ENCODE peak calls at places on chromosomes 2 and 18, in five cellular contexts. One of them, this sample, is unnamed.

GRCh38 chr2:117931266-117931665 is 82.6 kb downstream of the CCDC93 start:
- DNase-seq in HTR-8/SVneo: no peak
- DNase-seq in HFFc6: no peak
- DNase-seq in NCI-H460: no peak
- DNase-seq in H54: no peak
- DNase-seq in this sample: no peak

GRCh38 chr2:226985227-226985946 is 149.5 kb downstream of the RHBDD1 start:
- DNase-seq in HTR-8/SVneo: peak; percentile 56
- DNase-seq in HFFc6: peak; percentile 79
- DNase-seq in NCI-H460: peak; percentile 75
- DNase-seq in H54: peak; percentile 39
- DNase-seq in this sample: peak; percentile 62

GRCh38 chr2:99611786-99612185 is 122.0 kb upstream of the REV1 start:
- DNase-seq in HTR-8/SVneo: no peak
- DNase-seq in HFFc6: no peak
- DNase-seq in NCI-H460: no peak
- DNase-seq in H54: no peak
- DNase-seq in this sample: no peak

GRCh38 chr2:15074751-15075700 is 442.5 kb downstream of the LRATD1 start:
- DNase-seq in HTR-8/SVneo: no peak
- DNase-seq in HFFc6: no peak
- DNase-seq in NCI-H460: no peak
- DNase-seq in H54: no peak
- DNase-seq in this sample: no peak

GRCh38 chr18:76412818-76413565 is 82.0 kb downstream of the ZNF516 start:
- DNase-seq in HTR-8/SVneo: no peak
- DNase-seq in HFFc6: peak; percentile 68
- DNase-seq in NCI-H460: no peak
- DNase-seq in H54: no peak
- DNase-seq in this sample: peak; percentile 46

GRCh38 chr18:50280707-50281294 is 522 bp downstream of the MBD1 start:
- DNase-seq in HTR-8/SVneo: no peak
- DNase-seq in HFFc6: no peak
- DNase-seq in NCI-H460: no peak
- DNase-seq in H54: no peak
- DNase-seq in this sample: no peak

GRCh38 chr2:11398710-11399109 is 54.3 kb upstream of the ROCK2 start:
- DNase-seq in HTR-8/SVneo: no peak
- DNase-seq in HFFc6: no peak
- DNase-seq in NCI-H460: no peak
- DNase-seq in H54: no peak
- DNase-seq in this sample: no peak

GRCh38 chr2:203636896-203637818 is 69.3 kb upstream of the CD28 start:
- DNase-seq in HTR-8/SVneo: no peak
- DNase-seq in HFFc6: no peak
- DNase-seq in NCI-H460: no peak
- DNase-seq in H54: no peak
- DNase-seq in this sample: peak; percentile 28

GRCh38 chr18:23938901-23939341 is 75.6 kb upstream of the TTC39C start:
- DNase-seq in HTR-8/SVneo: no peak
- DNase-seq in HFFc6: no peak
- DNase-seq in NCI-H460: no peak
- DNase-seq in H54: no peak
- DNase-seq in this sample: no peak

GRCh38 chr2:16390561-16390960 is 275.1 kb downstream of the CYRIA start:
- DNase-seq in HTR-8/SVneo: no peak
- DNase-seq in HFFc6: no peak
- DNase-seq in NCI-H460: no peak
- DNase-seq in H54: no peak
- DNase-seq in this sample: no peak

GRCh38 chr18:79915161-79916127 is 36.0 kb downstream of the SLC66A2 start:
- DNase-seq in HTR-8/SVneo: no peak
- DNase-seq in HFFc6: no peak
- DNase-seq in NCI-H460: no peak
- DNase-seq in H54: no peak
- DNase-seq in this sample: no peak

GRCh38 chr2:168190590-168191336 is 56.6 kb downstream of the STK39 start:
- DNase-seq in HTR-8/SVneo: no peak
- DNase-seq in HFFc6: no peak
- DNase-seq in NCI-H460: no peak
- DNase-seq in H54: no peak
- DNase-seq in this sample: no peak

GRCh38 chr2:62459672-62460071 is 46.3 kb downstream of the TMEM17 start:
- DNase-seq in HTR-8/SVneo: no peak
- DNase-seq in HFFc6: no peak
- DNase-seq in NCI-H460: no peak
- DNase-seq in H54: no peak
- DNase-seq in this sample: no peak

GRCh38 chr2:219650426-219651248 is 23.2 kb downstream of the SLC4A3 start:
- DNase-seq in HTR-8/SVneo: no peak
- DNase-seq in HFFc6: no peak
- DNase-seq in NCI-H460: no peak
- DNase-seq in H54: no peak
- DNase-seq in this sample: no peak

GRCh38 chr2:207304798-207305197 is 139.1 kb upstream of the KLF7 start:
- DNase-seq in HTR-8/SVneo: no peak
- DNase-seq in HFFc6: no peak
- DNase-seq in NCI-H460: no peak
- DNase-seq in H54: no peak
- DNase-seq in this sample: no peak

GRCh38 chr2:3585239-3586109 is 9.4 kb upstream of the COLEC11 start:
- DNase-seq in HTR-8/SVneo: no peak
- DNase-seq in HFFc6: peak; percentile 40
- DNase-seq in NCI-H460: peak; percentile 51
- DNase-seq in H54: no peak
- DNase-seq in this sample: peak; percentile 90

GRCh38 chr2:128369626-128370467 is 51.2 kb upstream of the HS6ST1 start:
- DNase-seq in HTR-8/SVneo: no peak
- DNase-seq in HFFc6: no peak
- DNase-seq in NCI-H460: no peak
- DNase-seq in H54: no peak
- DNase-seq in this sample: no peak

This sample was measured in AG08396.